ENCODE peak calls at places on chromosomes 16 and 17, in six cellular contexts. U, P, E, R, Z and S are unnamed samples.

GRCh38 chr17:60901222-60901621 is 223.6 kb downstream of the BCAS3 start:
- DNase-seq in U (no peak), Z (no peak), E (peak; percentile 25), R (no peak), P (no peak), S (peak; percentile 17)

GRCh38 chr16:81523387-81524115 is 78.9 kb downstream of the CMIP start:
- DNase-seq in P (no peak), U (no peak), Z (no peak), E (peak; percentile 92), R (no peak), S (peak; percentile 96)

GRCh38 chr17:53627511-53627910 is 195.2 kb upstream of the KIF2B start:
- DNase-seq in R (no peak), Z (no peak), E (peak; percentile 85), P (no peak), U (no peak), S (peak; percentile 54)

GRCh38 chr17:57747221-57748017 is 2.3 kb upstream of the CCDC182 start:
- DNase-seq in R (no peak), E (peak; percentile 76), U (peak; percentile 74), Z (peak; percentile 83), P (no peak), S (peak; percentile 83)

GRCh38 chr16:80300456-80300855 is 240.3 kb upstream of the DYNLRB2 start:
- DNase-seq in E (peak; percentile 71), U (no peak), Z (no peak), R (no peak), P (no peak), S (no peak)

GRCh38 chr17:55742272-55743102 is 8.4 kb upstream of the PCTP start:
- DNase-seq in Z (peak; percentile 44), E (no peak), P (no peak), R (no peak), U (no peak), S (no peak)

GRCh38 chr17:46121841-46122485 is 71.3 kb downstream of the KANSL1 start:
- DNase-seq in U (no peak), E (no peak), Z (no peak), P (no peak), R (no peak), S (no peak)

GRCh38 chr16:35797811-35798210 is 2338.4 kb downstream of the TP53TG3F start:
- DNase-seq in R (no peak), E (no peak), Z (no peak), P (no peak), U (no peak), S (no peak)

GRCh38 chr17:58337126-58337599 is 8.6 kb upstream of the TSPOAP1 start:
- DNase-seq in P (no peak), R (no peak), U (no peak), E (no peak), Z (peak; percentile 81), S (no peak)